ENCODE peak calls at places on chromosomes 12 and 14, in seven cellular contexts. M, H, R, K, L, P and W are unnamed samples.

GRCh38 chr12:122393822-122394221 is 28.6 kb downstream of the CLIP1 start:
- DNase-seq in M (no peak), H (no peak), R (no peak), K (no peak), L (no peak), P (no peak), W (no peak)

GRCh38 chr12:58011676-58012075 is 70.3 kb downstream of the ATP23 start:
- DNase-seq in M (no peak), H (no peak), R (no peak), K (no peak), L (no peak), P (no peak), W (no peak)

GRCh38 chr12:71945121-71945520 is 6.5 kb downstream of the TPH2 start:
- DNase-seq in M (no peak), H (no peak), R (no peak), K (no peak), L (no peak), P (no peak), W (no peak)

GRCh38 chr12:25894759-25895158 is 63.7 kb upstream of the RASSF8 start:
- DNase-seq in M (no peak), H (no peak), R (no peak), K (no peak), L (no peak), P (no peak), W (no peak)

GRCh38 chr14:99382781-99383456 is 97.7 kb downstream of the SETD3 start:
- DNase-seq in M (no peak), H (no peak), R (no peak), K (no peak), L (peak), P (peak), W (no peak)

GRCh38 chr12:41202051-41202450 is 13.9 kb downstream of the PDZRN4 start:
- DNase-seq in M (no peak), H (no peak), R (no peak), K (no peak), L (no peak), P (no peak), W (no peak)

GRCh38 chr14:65128096-65128495 is 25.8 kb upstream of the MAX start:
- DNase-seq in M (no peak), H (peak), R (no peak), K (no peak), L (peak), P (no peak), W (no peak)

GRCh38 chr12:101929365-101930041 is 52.1 kb downstream of the DRAM1 start:
- DNase-seq in M (no peak), H (no peak), R (no peak), K (no peak), L (no peak), P (no peak), W (no peak)

GRCh38 chr12:70691018-70691672 is 53.9 kb upstream of the PTPRB start:
- DNase-seq in M (no peak), H (peak), R (peak), K (no peak), L (peak), P (no peak), W (peak)

GRCh38 chr12:72271741-72272661 is at the start of gene TRHDE:
- DNase-seq in M (peak), H (peak), R (peak), K (no peak), L (peak), P (peak), W (no peak)

GRCh38 chr12:10636124-10636523 is 22.7 kb upstream of the MAGOHB start:
- DNase-seq in M (no peak), H (no peak), R (no peak), K (no peak), L (no peak), P (no peak), W (no peak)

GRCh38 chr12:10645910-10646309 is 27.9 kb downstream of the STYK1 start:
- DNase-seq in M (no peak), H (no peak), R (no peak), K (no peak), L (no peak), P (no peak), W (no peak)

GRCh38 chr12:10636611-10637010 is 23.2 kb upstream of the MAGOHB start:
- DNase-seq in M (no peak), H (no peak), R (no peak), K (no peak), L (no peak), P (no peak), W (no peak)

GRCh38 chr12:10638728-10639127 is 25.3 kb upstream of the MAGOHB start:
- DNase-seq in M (no peak), H (no peak), R (no peak), K (no peak), L (no peak), P (no peak), W (no peak)

GRCh38 chr12:10641735-10642500 is 28.5 kb upstream of the MAGOHB start:
- DNase-seq in M (no peak), H (peak), R (peak), K (no peak), L (peak), P (no peak), W (peak)
- H3K4me3 ChIP-seq in M (no peak), H (no peak), R (no peak), K (no peak), L (no peak), P (no peak), W (no peak)

GRCh38 chr12:47816646-47817271 is 2.9 kb downstream of the HDAC7 start:
- DNase-seq in M (no peak), H (no peak), R (no peak), K (no peak), L (peak), P (peak), W (no peak)
- H3K4me3 ChIP-seq in M (peak), H (peak), R (peak), K (peak), L (peak), P (peak), W (peak)

GRCh38 chr12:130957304-130957621 is 3.6 kb downstream of the ADGRD1 start:
- DNase-seq in M (no peak), H (no peak), R (no peak), K (no peak), L (no peak), P (no peak), W (no peak)

GRCh38 chr12:130955238-130955816 is 1.6 kb downstream of the ADGRD1 start:
- DNase-seq in M (peak), H (peak), R (no peak), K (peak), L (no peak), P (peak), W (no peak)

GRCh38 chr12:130956009-130956408 is 2.3 kb downstream of the ADGRD1 start:
- DNase-seq in M (no peak), H (no peak), R (no peak), K (no peak), L (no peak), P (no peak), W (no peak)

GRCh38 chr12:130958557-130959140 is 4.9 kb downstream of the ADGRD1 start:
- DNase-seq in M (no peak), H (no peak), R (no peak), K (no peak), L (no peak), P (no peak), W (no peak)

DNA sequence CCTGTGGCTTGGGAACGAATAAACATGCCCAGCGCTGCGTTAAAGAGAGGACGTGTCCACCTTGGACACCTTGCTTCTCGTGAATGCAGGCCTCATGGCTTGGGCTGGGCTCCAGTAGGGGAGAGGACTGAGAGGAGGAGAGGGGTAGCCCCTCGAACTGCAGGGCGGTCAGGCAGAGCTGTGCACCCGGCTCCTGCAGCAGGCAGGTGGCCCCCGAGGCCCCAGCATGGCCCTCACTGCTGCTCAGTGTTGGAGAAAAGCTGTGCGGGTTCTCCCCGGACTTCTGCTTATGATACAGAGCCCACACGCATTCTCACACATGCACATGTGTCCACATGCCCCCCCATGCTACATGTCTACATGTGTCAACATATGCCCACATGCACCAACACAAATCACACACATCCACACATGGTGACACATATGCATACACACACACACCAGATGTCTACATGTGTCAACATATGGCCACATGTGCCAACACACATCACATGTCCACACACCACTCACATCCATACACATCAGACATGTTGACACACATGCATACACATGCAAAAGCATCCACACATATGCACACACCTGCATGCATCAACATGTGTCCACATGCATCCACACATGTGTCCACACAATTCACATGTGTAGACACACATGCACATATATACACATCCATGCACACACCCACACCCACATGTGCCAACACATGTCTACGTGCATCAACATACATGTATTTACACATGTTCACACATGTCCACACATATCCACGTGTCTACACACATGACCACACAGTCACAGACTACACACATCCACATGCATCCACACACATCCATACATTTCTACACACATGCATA is 3.0 kb downstream of the ADGRD1 start:
- DNase-seq in M (no peak), H (no peak), R (no peak), K (no peak), L (no peak), P (no peak), W (no peak)
- H3K4me3 ChIP-seq in M (peak), H (no peak), R (no peak), K (peak), L (no peak), P (no peak), W (no peak)

GRCh38 chr14:93984987-93985410 is 8.6 kb upstream of the ASB2 start:
- DNase-seq in M (no peak), H (peak), R (peak), K (peak), L (peak), P (peak), W (peak)
- H3K4me3 ChIP-seq in M (no peak), H (no peak), R (no peak), K (no peak), L (no peak), P (no peak), W (no peak)